ENCODE peak calls at places on chromosome 4, in eight cellular contexts. C is GM23248, D is neural progenitor cell, H is K562, N is MM.1S, T is mesenchymal stem cell, X is hepatocyte, K is OCI-LY7. E is an unnamed sample.

GRCh38 chr4:10403633-10404445 is 53.4 kb downstream of the ZNF518B start:
- DNase-seq in C (peak; percentile 66), D (peak; percentile 56), H (peak; percentile 33), N (peak; percentile 14), T (peak; percentile 6), X (peak; percentile 43), K (peak; percentile 9), E (peak; percentile 70)

GRCh38 chr4:109183851-109184345 is 118.6 kb downstream of the COL25A1 start:
- DNase-seq in C (no peak), D (no peak), H (no peak), N (no peak), T (no peak), X (no peak), K (no peak), E (no peak)

GRCh38 chr4:612749-613125 is 12.6 kb upstream of the PDE6B start:
- DNase-seq in C (no peak), D (no peak), H (no peak), N (no peak), T (no peak), X (no peak), K (no peak), E (no peak)

GRCh38 chr4:168509786-168510185 is 12.9 kb downstream of the PALLD start:
- DNase-seq in C (peak; percentile 68), D (no peak), H (no peak), N (no peak), T (peak; percentile 87), X (no peak), K (no peak), E (no peak)

GRCh38 chr4:68011684-68012083 is 48.4 kb upstream of the TMPRSS11A start:
- DNase-seq in C (no peak), D (no peak), H (no peak), N (peak; percentile 82), T (no peak), X (no peak), K (no peak), E (no peak)

GRCh38 chr4:10033191-10033881 is 12.0 kb upstream of the SLC2A9 start:
- DNase-seq in C (peak; percentile 91), D (no peak), H (peak; percentile 35), N (no peak), T (peak; percentile 16), X (peak; percentile 39), K (no peak), E (no peak)

GRCh38 chr4:33149658-33150057 is 2429.5 kb downstream of the PCDH7 start:
- DNase-seq in C (no peak), D (no peak), H (no peak), N (no peak), T (no peak), X (no peak), K (no peak), E (no peak)

GRCh38 chr4:159191989-159192388 is 89.1 kb downstream of the RAPGEF2 start:
- DNase-seq in C (peak; percentile 85), D (peak; percentile 70), H (peak; percentile 17), N (no peak), T (peak; percentile 72), X (peak; percentile 52), K (peak; percentile 25), E (peak; percentile 92)

GRCh38 chr4:47838445-47838844 is 578 bp upstream of the CORIN start:
- DNase-seq in C (peak; percentile 16), D (peak; percentile 26), H (no peak), N (no peak), T (no peak), X (no peak), K (no peak), E (peak; percentile 61)

GRCh38 chr4:184826315-184827266 is 823 bp upstream of the ACSL1 start:
- DNase-seq in C (peak; percentile 53), D (peak; percentile 21), H (peak; percentile 56), N (peak; percentile 31), T (peak; percentile 44), X (no peak), K (peak; percentile 57), E (peak; percentile 41)

GRCh38 chr4:56764775-56765174 is 56.7 kb downstream of the SPINK2 start:
- DNase-seq in C (peak; percentile 71), D (no peak), H (no peak), N (no peak), T (no peak), X (no peak), K (no peak), E (no peak)

GRCh38 chr4:96205143-96205542 is 365.2 kb downstream of the PDHA2 start:
- DNase-seq in C (no peak), D (no peak), H (no peak), N (no peak), T (no peak), X (no peak), K (no peak), E (no peak)

GRCh38 chr4:25694466-25694865 is 38.8 kb downstream of the SLC34A2 start:
- DNase-seq in C (no peak), D (no peak), H (no peak), N (no peak), T (peak; percentile 0), X (peak; percentile 38), K (no peak), E (no peak)

GRCh38 chr4:13627185-13627605 is 330 bp downstream of the BOD1L1 start:
- DNase-seq in C (no peak), D (no peak), H (no peak), N (no peak), T (peak; percentile 42), X (no peak), K (peak; percentile 55), E (peak; percentile 42)

GRCh38 chr4:156132196-156132595 is 178.5 kb upstream of the CTSO start:
- DNase-seq in C (peak; percentile 10), D (no peak), H (no peak), N (no peak), T (no peak), X (no peak), K (no peak), E (no peak)

GRCh38 chr4:38132843-38133662 is 172.9 kb downstream of the PTTG2 start:
- DNase-seq in C (no peak), D (no peak), H (no peak), N (peak; percentile 74), T (peak; percentile 46), X (peak; percentile 71), K (no peak), E (no peak)
- H3K4me2 ChIP-seq in C (peak overlapping the region; percentile 42), D (peak overlapping the region; percentile 53), H (no peak overlapping the region), N (peak overlapping the region; percentile 75), T (no peak overlapping the region), X (peak overlapping the region; percentile 53), K (no peak overlapping the region), E (no peak overlapping the region)

GRCh38 chr4:7815562-7815961 is 124.1 kb downstream of the AFAP1 start:
- DNase-seq in C (peak; percentile 91), D (no peak), H (no peak), N (no peak), T (peak; percentile 92), X (no peak), K (no peak), E (no peak)
- H3K4me1 ChIP-seq in C (peaks cover 54% of the 10 kb centered on the region), D (peaks cover 12% of the 10 kb centered on the region), H (no peaks in the 10 kb centered on the region), N (no peaks in the 10 kb centered on the region), T (peaks cover 20% of the 10 kb centered on the region), X (peaks cover 25% of the 10 kb centered on the region), K (no peaks in the 10 kb centered on the region), E (peaks cover 12% of the 10 kb centered on the region)

DNA sequence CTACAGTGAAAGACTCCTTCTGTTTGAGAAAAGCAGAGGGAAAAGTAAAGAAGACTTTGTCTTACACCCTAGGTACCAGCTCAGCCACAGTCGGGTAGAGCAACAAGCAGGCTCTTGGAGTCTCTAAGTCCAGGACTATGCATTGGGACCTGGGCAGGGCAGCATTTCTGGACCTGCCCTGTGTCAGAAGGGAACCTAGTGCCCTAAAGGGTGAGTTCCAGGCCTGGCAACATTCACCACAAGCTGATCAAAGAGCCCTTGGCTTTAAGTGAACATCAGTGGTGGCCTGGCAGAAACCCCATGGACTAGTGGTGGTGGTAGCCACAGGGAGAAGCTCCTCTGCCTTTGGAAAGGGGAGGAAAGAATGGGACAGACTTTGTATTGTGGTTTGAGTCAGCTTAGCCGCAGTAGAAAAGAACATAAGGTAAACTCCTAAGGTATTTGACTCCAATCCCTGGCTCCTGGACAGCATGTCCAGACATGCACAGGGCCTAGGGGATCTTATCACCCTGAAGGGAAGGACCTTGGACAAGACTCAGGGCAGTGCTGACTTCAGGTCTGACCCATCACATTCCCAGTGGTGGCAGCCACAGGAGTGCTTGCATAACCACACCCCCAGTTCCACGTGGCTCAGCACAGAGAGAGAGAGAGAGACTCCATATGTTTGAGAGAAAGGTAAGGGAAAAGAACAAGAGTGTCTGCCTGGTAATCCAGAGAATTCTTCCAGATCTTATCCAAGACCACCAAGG is 32.6 kb downstream of the CCDC158 start:
- DNase-seq in C (no peak), D (no peak), H (no peak), N (no peak), T (no peak), X (peak; percentile 56), K (no peak), E (no peak)
- H3K4me2 ChIP-seq in C (no peak overlapping the region), D (no peak overlapping the region), H (no peak overlapping the region), N (no peak overlapping the region), T (no peak overlapping the region), X (no peak overlapping the region), K (no peak overlapping the region), E (no peak overlapping the region)

DNA sequence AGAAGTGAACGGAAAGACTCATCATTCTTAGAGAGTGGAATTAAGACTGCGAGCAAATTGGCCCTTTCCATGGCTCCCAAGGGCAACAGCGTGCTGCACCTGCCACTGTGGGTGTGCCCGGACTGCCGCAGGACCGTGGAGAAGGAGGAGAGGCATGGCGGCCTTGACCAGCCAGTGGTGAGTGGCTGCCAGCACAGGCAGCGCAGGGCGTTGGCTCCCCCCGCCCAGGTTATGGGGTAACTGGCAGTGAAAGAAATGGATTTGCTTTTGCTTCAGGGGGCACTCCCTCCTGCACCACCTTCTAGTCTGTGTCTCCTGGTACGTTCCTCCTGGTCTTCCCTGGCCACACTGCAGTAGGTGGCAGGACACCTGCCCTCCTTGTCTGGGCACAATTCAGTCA is 59.7 kb downstream of the FAM193A start:
- DNase-seq in C (no peak), D (no peak), H (no peak), N (no peak), T (no peak), X (no peak), K (no peak), E (no peak)
- H3K4me1 ChIP-seq in C (peaks cover 8% of the 10 kb centered on the region), D (peaks cover 41% of the 10 kb centered on the region), H (peaks cover 49% of the 10 kb centered on the region), N (peaks cover 8% of the 10 kb centered on the region), T (peaks cover 37% of the 10 kb centered on the region), X (peaks cover 33% of the 10 kb centered on the region), K (peaks cover 38% of the 10 kb centered on the region), E (peaks cover 77% of the 10 kb centered on the region)

E was measured in GM23338.